ENCODE peak calls at places on chromosomes 3 and 15, in seven cellular contexts. E, G, D, K, Z, W and I are unnamed samples.

GRCh38 chr3:39178553-39178952 is 13.8 kb downstream of the XIRP1 start:
- DNase-seq in E (no peak), G (no peak), D (no peak), K (no peak), Z (no peak), W (no peak), I (no peak)

GRCh38 chr3:39900462-39901002 is 91.1 kb downstream of the MYRIP start:
- DNase-seq in E (no peak), G (no peak), D (no peak), K (no peak), Z (no peak), W (no peak), I (peak; percentile 37)

GRCh38 chr15:75178171-75178937 is 23.3 kb upstream of the C15orf39 start:
- DNase-seq in E (peak; percentile 76), G (no peak), D (peak; percentile 81), K (peak; percentile 75), Z (no peak), W (peak; percentile 29), I (no peak)

GRCh38 chr3:52518723-52519444 is 14.8 kb downstream of the NT5DC2 start:
- DNase-seq in E (peak; percentile 63), G (no peak), D (no peak), K (peak; percentile 82), Z (no peak), W (no peak), I (no peak)

GRCh38 chr3:183188895-183189462 is 26.4 kb upstream of the LAMP3 start:
- DNase-seq in E (peak; percentile 41), G (no peak), D (no peak), K (no peak), Z (no peak), W (no peak), I (no peak)

GRCh38 chr3:194136519-194137313 is 768 bp downstream of the HES1 start:
- DNase-seq in E (peak; percentile 68), G (no peak), D (no peak), K (peak; percentile 75), Z (peak; percentile 53), W (peak; percentile 42), I (peak; percentile 65)

GRCh38 chr15:86491118-86491517 is 411.4 kb downstream of the AGBL1 start:
- DNase-seq in E (no peak), G (no peak), D (no peak), K (no peak), Z (no peak), W (no peak), I (no peak)

GRCh38 chr3:146133436-146133835 is 27.5 kb downstream of the PLOD2 start:
- DNase-seq in E (no peak), G (no peak), D (no peak), K (no peak), Z (no peak), W (no peak), I (no peak)

GRCh38 chr3:41426485-41426884 is 227.2 kb downstream of the CTNNB1 start:
- DNase-seq in E (no peak), G (no peak), D (no peak), K (no peak), Z (no peak), W (no peak), I (no peak)

GRCh38 chr3:63333815-63334214 is 55.7 kb downstream of the SYNPR start:
- DNase-seq in E (no peak), G (no peak), D (no peak), K (no peak), Z (no peak), W (no peak), I (no peak)

GRCh38 chr15:50414624-50415023 is 9.6 kb upstream of the USP8 start:
- DNase-seq in E (no peak), G (no peak), D (no peak), K (no peak), Z (no peak), W (no peak), I (no peak)

GRCh38 chr3:160722331-160722730 is 33.7 kb upstream of the PPM1L start:
- DNase-seq in E (no peak), G (no peak), D (no peak), K (no peak), Z (no peak), W (no peak), I (no peak)

GRCh38 chr3:39271363-39271762 is 8.5 kb downstream of the CX3CR1 start:
- DNase-seq in E (no peak), G (no peak), D (no peak), K (no peak), Z (no peak), W (no peak), I (no peak)

GRCh38 chr3:49454457-49454856 is 15.6 kb upstream of the DAG1 start:
- DNase-seq in E (peak; percentile 53), G (no peak), D (no peak), K (no peak), Z (no peak), W (no peak), I (peak; percentile 75)

GRCh38 chr3:15331606-15332404 is 581 bp downstream of the SH3BP5 start:
- DNase-seq in E (peak; percentile 53), G (no peak), D (peak; percentile 44), K (peak; percentile 75), Z (peak; percentile 64), W (peak; percentile 55), I (no peak)

GRCh38 chr3:70249509-70250160 is 62.8 kb downstream of the MDFIC2 start:
- DNase-seq in E (no peak), G (no peak), D (no peak), K (no peak), Z (no peak), W (no peak), I (no peak)

GRCh38 chr15:83287541-83288027 is 3.1 kb upstream of the BNC1 start:
- DNase-seq in E (no peak), G (peak; percentile 95), D (no peak), K (no peak), Z (no peak), W (no peak), I (peak; percentile 86)

GRCh38 chr3:161915283-161915682 is 418.7 kb downstream of the OTOL1 start:
- DNase-seq in E (no peak), G (no peak), D (no peak), K (no peak), Z (no peak), W (no peak), I (no peak)

GRCh38 chr15:28271697-28272250 is 50.2 kb downstream of the HERC2 start:
- DNase-seq in E (no peak), G (no peak), D (no peak), K (no peak), Z (no peak), W (no peak), I (no peak)

GRCh38 chr3:142987707-142988106 is 13.7 kb upstream of the U2SURP start:
- DNase-seq in E (peak; percentile 54), G (no peak), D (no peak), K (no peak), Z (no peak), W (no peak), I (no peak)

GRCh38 chr15:91192285-91193058 is 92.4 kb downstream of the SV2B start:
- DNase-seq in E (no peak), G (no peak), D (no peak), K (no peak), Z (no peak), W (no peak), I (no peak)

GRCh38 chr15:80367661-80368060 is 36.5 kb upstream of the ARNT2 start:
- DNase-seq in E (no peak), G (no peak), D (no peak), K (no peak), Z (no peak), W (no peak), I (no peak)

GRCh38 chr3:171788546-171789351 is 21.5 kb downstream of the PLD1 start:
- DNase-seq in E (no peak), G (peak; percentile 97), D (no peak), K (no peak), Z (no peak), W (no peak), I (no peak)

GRCh38 chr3:57825116-57825515 is 69.0 kb downstream of the SLMAP start:
- DNase-seq in E (no peak), G (no peak), D (no peak), K (no peak), Z (no peak), W (no peak), I (no peak)

GRCh38 chr15:76059320-76060097 is at the start of gene TMEM266:
- DNase-seq in E (peak; percentile 61), G (no peak), D (peak; percentile 76), K (no peak), Z (peak; percentile 30), W (peak; percentile 59), I (peak; percentile 37)

GRCh38 chr3:20039765-20040475 is at the start of gene KAT2B:
- DNase-seq in E (peak; percentile 89), G (no peak), D (peak; percentile 90), K (peak; percentile 89), Z (peak; percentile 86), W (peak; percentile 90), I (no peak)

GRCh38 chr3:155946178-155946577 is 75.7 kb downstream of the GMPS start:
- DNase-seq in E (no peak), G (peak; percentile 69), D (peak; percentile 12), K (no peak), Z (no peak), W (no peak), I (no peak)

GRCh38 chr3:197203714-197204146 is 94.7 kb downstream of the DLG1 start:
- DNase-seq in E (no peak), G (no peak), D (no peak), K (no peak), Z (no peak), W (no peak), I (no peak)

GRCh38 chr3:149299938-149300791 is 33.3 kb downstream of the TM4SF18 start:
- DNase-seq in E (no peak), G (peak; percentile 90), D (peak; percentile 43), K (no peak), Z (no peak), W (no peak), I (peak; percentile 99)

GRCh38 chr3:57078366-57079220 is 18.1 kb downstream of the SPATA12 start:
- DNase-seq in E (peak; percentile 61), G (peak; percentile 25), D (peak; percentile 42), K (peak; percentile 86), Z (peak; percentile 65), W (peak; percentile 59), I (peak; percentile 80)

GRCh38 chr3:40043444-40043755 is 234.0 kb downstream of the MYRIP start:
- DNase-seq in E (no peak), G (no peak), D (no peak), K (peak; percentile 58), Z (no peak), W (no peak), I (no peak)

GRCh38 chr3:61829301-61830110 is 268.1 kb downstream of the PTPRG start:
- DNase-seq in E (no peak), G (no peak), D (no peak), K (no peak), Z (no peak), W (no peak), I (no peak)

GRCh38 chr15:68635142-68635541 is 56.3 kb downstream of the CORO2B start:
- DNase-seq in E (peak; percentile 64), G (no peak), D (no peak), K (no peak), Z (no peak), W (peak; percentile 67), I (no peak)

GRCh38 chr3:104825116-104825515 is 541.6 kb upstream of the ALCAM start:
- DNase-seq in E (no peak), G (no peak), D (no peak), K (no peak), Z (no peak), W (no peak), I (no peak)

GRCh38 chr3:34843479-34843870 is 795.9 kb upstream of the ARPP21 start:
- DNase-seq in E (no peak), G (no peak), D (no peak), K (no peak), Z (no peak), W (no peak), I (no peak)

GRCh38 chr3:20739814-20740213 is 553.8 kb upstream of the SGO1 start:
- DNase-seq in E (no peak), G (no peak), D (no peak), K (no peak), Z (no peak), W (no peak), I (no peak)

GRCh38 chr3:16151109-16151508 is 23.4 kb upstream of the GALNT15 start:
- DNase-seq in E (peak; percentile 84), G (peak; percentile 72), D (no peak), K (peak; percentile 87), Z (no peak), W (no peak), I (no peak)

GRCh38 chr15:47422901-47423300 is 294.4 kb upstream of the SEMA6D start:
- DNase-seq in E (no peak), G (no peak), D (no peak), K (no peak), Z (no peak), W (no peak), I (no peak)